ENCODE peak calls at places on chromosome 1, in five cellular contexts. A is stimulated activated effector memory CD8-positive, alpha-beta T cell treated with anti-CD3 and anti-CD28 coated beads, Interleukin-12 subunit alpha, Interleukin-12 subunit beta, amount 100 ng/mL, for 72 hours; E is RPMI7951; F is HEK293T; M is stimulated activated CD8-positive, alpha-beta memory T cell treated with anti-CD3 and anti-CD28 coated beads, Interleukin-7, amount 100 ng/mL, for 1 hour. Z is an unnamed sample.

GRCh38 chr1:46547481-46548383 is 3.7 kb downstream of the KNCN start:
- DNase-seq in A (no peak), E (peak; percentile 47), F (peak; percentile 59), M (no peak), Z (peak; percentile 57)

GRCh38 chr1:182054698-182055326 is 6.7 kb downstream of the ZNF648 start:
- DNase-seq in A (peak; percentile 69), E (peak; percentile 40), F (peak; percentile 37), M (no peak), Z (peak; percentile 43)

GRCh38 chr1:6010554-6010953 is 18.3 kb upstream of the NPHP4 start:
- DNase-seq in A (no peak), E (no peak), F (no peak), M (no peak), Z (no peak)

GRCh38 chr1:63169057-63169456 is 153.3 kb upstream of the FOXD3 start:
- DNase-seq in A (no peak), E (no peak), F (no peak), M (no peak), Z (no peak)

GRCh38 chr1:184608990-184609389 is 145.7 kb downstream of the EDEM3 start:
- DNase-seq in A (no peak), E (no peak), F (no peak), M (no peak), Z (no peak)

GRCh38 chr1:49318218-49318617 is 541.5 kb upstream of the BEND5 start:
- DNase-seq in A (no peak), E (no peak), F (no peak), M (no peak), Z (no peak)

GRCh38 chr1:152497273-152497672 is 13.3 kb upstream of the LCE5A start:
- DNase-seq in A (no peak), E (peak; percentile 32), F (peak; percentile 42), M (no peak), Z (peak; percentile 37)

GRCh38 chr1:59133997-59134396 is 162.9 kb upstream of the FGGY start:
- DNase-seq in A (no peak), E (no peak), F (no peak), M (no peak), Z (no peak)

GRCh38 chr1:8880068-8880676 is 1.7 kb upstream of the ENO1 start:
- DNase-seq in A (no peak), E (peak; percentile 92), F (no peak), M (no peak), Z (peak; percentile 86)

GRCh38 chr1:206975313-206975712 is 5.1 kb upstream of the FCAMR start:
- DNase-seq in A (no peak), E (no peak), F (no peak), M (no peak), Z (no peak)

GRCh38 chr1:43232071-43232470 is 37.7 kb upstream of the TMEM125 start:
- DNase-seq in A (no peak), E (peak; percentile 67), F (no peak), M (no peak), Z (peak; percentile 64)

GRCh38 chr1:29360768-29361167 is 124.4 kb downstream of the PTPRU start:
- DNase-seq in A (no peak), E (no peak), F (no peak), M (no peak), Z (no peak)

GRCh38 chr1:48619529-48619928 is 147.5 kb upstream of the SPATA6 start:
- DNase-seq in A (no peak), E (peak; percentile 99), F (peak; percentile 64), M (no peak), Z (peak; percentile 3)

GRCh38 chr1:63663873-63664272 is 70.7 kb downstream of the PGM1 start:
- DNase-seq in A (no peak), E (peak; percentile 73), F (no peak), M (no peak), Z (no peak)

GRCh38 chr1:184297244-184297750 is 89.5 kb upstream of the C1orf21 start:
- DNase-seq in A (no peak), E (no peak), F (no peak), M (no peak), Z (no peak)

GRCh38 chr1:173212952-173213491 is 5.9 kb upstream of the TNFSF4 start:
- DNase-seq in A (no peak), E (no peak), F (no peak), M (no peak), Z (no peak)

GRCh38 chr1:30760596-30761311 is 3.2 kb upstream of the LAPTM5 start:
- DNase-seq in A (no peak), E (peak; percentile 37), F (no peak), M (no peak), Z (peak; percentile 61)